ENCODE peak calls at places on chromosome 5, in eight cellular contexts. L, A, K, Y, R, S, Q and J are unnamed samples.

GRCh38 chr5:127233590-127233989 is 57.0 kb upstream of the MEGF10 start:
- DNase-seq in L (no peak), A (no peak), K (no peak), Y (no peak), R (no peak), S (no peak), Q (no peak), J (no peak)

GRCh38 chr5:34817558-34818351 is 21.2 kb upstream of the TTC23L start:
- DNase-seq in L (no peak), A (no peak), K (no peak), Y (no peak), R (no peak), S (no peak), Q (no peak), J (no peak)

GRCh38 chr5:16666861-16667481 is 50.2 kb upstream of the RETREG1 start:
- DNase-seq in L (no peak), A (peak; percentile 42), K (peak; percentile 63), Y (peak; percentile 48), R (peak; percentile 43), S (no peak), Q (peak; percentile 57), J (peak; percentile 17)

GRCh38 chr5:21919417-21920022 is 933.6 kb downstream of the CDH12 start:
- DNase-seq in L (no peak), A (peak; percentile 61), K (no peak), Y (peak; percentile 71), R (no peak), S (no peak), Q (no peak), J (peak; percentile 66)

GRCh38 chr5:162434311-162434710 is 366.7 kb downstream of the GABRG2 start:
- DNase-seq in L (no peak), A (no peak), K (no peak), Y (no peak), R (no peak), S (no peak), Q (no peak), J (no peak)

GRCh38 chr5:173764321-173765029 is 123.7 kb upstream of the CPEB4 start:
- DNase-seq in L (no peak), A (peak; percentile 87), K (peak; percentile 61), Y (peak; percentile 93), R (peak; percentile 62), S (peak; percentile 92), Q (peak; percentile 55), J (peak; percentile 34)

GRCh38 chr5:2530609-2531008 is 220.9 kb downstream of the IRX2 start:
- DNase-seq in L (no peak), A (no peak), K (no peak), Y (no peak), R (no peak), S (no peak), Q (no peak), J (no peak)

GRCh38 chr5:97163360-97163764 is 19.7 kb downstream of the RIOK2 start:
- DNase-seq in L (no peak), A (peak; percentile 9), K (no peak), Y (peak; percentile 54), R (no peak), S (no peak), Q (no peak), J (no peak)

GRCh38 chr5:38258319-38259061 is at the start of gene EGFLAM:
- DNase-seq in L (no peak), A (peak; percentile 88), K (no peak), Y (peak; percentile 1), R (no peak), S (no peak), Q (no peak), J (peak; percentile 82)

GRCh38 chr5:41871866-41872265 is 1.6 kb upstream of the OXCT1 start:
- DNase-seq in L (no peak), A (no peak), K (no peak), Y (peak; percentile 74), R (no peak), S (peak; percentile 22), Q (no peak), J (no peak)

GRCh38 chr5:157558089-157558595 is 17.4 kb downstream of the ADAM19 start:
- DNase-seq in L (no peak), A (no peak), K (no peak), Y (peak; percentile 77), R (no peak), S (no peak), Q (no peak), J (no peak)

GRCh38 chr5:125377151-125377550 is 630.7 kb upstream of the ZNF608 start:
- DNase-seq in L (no peak), A (peak; percentile 25), K (no peak), Y (no peak), R (no peak), S (no peak), Q (no peak), J (no peak)

GRCh38 chr5:143588933-143589662 is 185.6 kb upstream of the NR3C1 start:
- DNase-seq in L (no peak), A (no peak), K (no peak), Y (no peak), R (no peak), S (no peak), Q (no peak), J (no peak)

GRCh38 chr5:100970646-100971045 is 67.6 kb upstream of the ST8SIA4 start:
- DNase-seq in L (no peak), A (peak; percentile 94), K (no peak), Y (no peak), R (no peak), S (no peak), Q (no peak), J (no peak)

GRCh38 chr5:25892251-25892650 is 1146.1 kb downstream of the CDH9 start:
- DNase-seq in L (no peak), A (peak; percentile 23), K (no peak), Y (no peak), R (no peak), S (no peak), Q (no peak), J (no peak)
- H3K27ac ChIP-seq in L (no peak overlapping the region), A (no peak overlapping the region), K (no peak overlapping the region), Y (no peak overlapping the region), R (no peak overlapping the region), S (no peak overlapping the region), Q (no peak overlapping the region), J (no peak overlapping the region)

GRCh38 chr5:178205010-178205748 is 846 bp downstream of the HNRNPAB start:
- DNase-seq in L (peak; percentile 95), A (peak; percentile 76), K (peak; percentile 92), Y (peak; percentile 73), R (peak; percentile 70), S (peak; percentile 62), Q (peak; percentile 94), J (peak; percentile 82)
- H3K4me3 ChIP-seq in L (peak overlapping the region; percentile 100), A (peak overlapping the region; percentile 100), K (peak overlapping the region; percentile 98), Y (peak overlapping the region; percentile 86), R (peak overlapping the region; percentile 81), S (peak overlapping the region; percentile 100), Q (peak overlapping the region; percentile 90), J (peak overlapping the region; percentile 100)

GRCh38 chr5:169576181-169576598 is 7.4 kb upstream of the SPDL1 start:
- DNase-seq in L (no peak), A (no peak), K (no peak), Y (peak; percentile 87), R (no peak), S (peak; percentile 56), Q (no peak), J (no peak)
- H3K27ac ChIP-seq in L (no peak overlapping the region), A (no peak overlapping the region), K (no peak overlapping the region), Y (no peak overlapping the region), R (no peak overlapping the region), S (no peak overlapping the region), Q (no peak overlapping the region), J (no peak overlapping the region)

GRCh38 chr5:177493795-177494355 is 3.5 kb downstream of the PDLIM7 start:
- DNase-seq in L (no peak), A (no peak), K (no peak), Y (no peak), R (no peak), S (no peak), Q (no peak), J (no peak)
- H3K4me3 ChIP-seq in L (peak overlapping the region; percentile 94), A (no peak overlapping the region), K (no peak overlapping the region), Y (no peak overlapping the region), R (no peak overlapping the region), S (no peak overlapping the region), Q (no peak overlapping the region), J (no peak overlapping the region)